ENCODE peak calls at places on chromosomes 13 and 19, in four cellular contexts. I, F, L and V are unnamed samples.
A peak's percentile ranks its signal among the peaks of the same experiment; 100 is the strongest.

GRCh38 chr13:76533251-76533650 is 353.0 kb downstream of the KCTD12 start:
- DNase-seq in I (no peak), L (no peak), F (no peak), V (no peak)

GRCh38 chr13:24539500-24540165 is 27.1 kb upstream of the PARP4 start:
- DNase-seq in L (no peak), I (no peak), F (no peak), V (no peak)

GRCh38 chr19:51138549-51138979 is 3.5 kb upstream of the SIGLEC7 start:
- DNase-seq in L (no peak), I (no peak), F (no peak), V (no peak)

GRCh38 chr13:113020323-113021080 is 51.5 kb downstream of the MCF2L start:
- DNase-seq in I (no peak), L (no peak), F (no peak), V (no peak)

GRCh38 chr13:94978516-94978915 is 266.2 kb upstream of the SOX21 start:
- DNase-seq in I (no peak), F (no peak), L (no peak), V (no peak)

GRCh38 chr13:47679391-47679790 is 321.7 kb downstream of the SUCLA2 start:
- DNase-seq in F (no peak), L (no peak), I (no peak), V (peak; percentile 34)

GRCh38 chr19:38433268-38433733 is at the start of gene RYR1:
- DNase-seq in I (peak; percentile 47), F (no peak), L (no peak), V (peak; percentile 50)

GRCh38 chr19:10797541-10798256 is 38.3 kb downstream of the TMED1 start:
- DNase-seq in L (no peak), F (no peak), I (no peak), V (no peak)

GRCh38 chr13:89136678-89137077 is 1465.5 kb downstream of the SLITRK5 start:
- DNase-seq in I (no peak), L (no peak), F (no peak), V (no peak)

GRCh38 chr19:16078311-16078758 is 2.0 kb downstream of the TPM4 start:
- DNase-seq in F (no peak), L (no peak), I (no peak), V (no peak)

GRCh38 chr19:7292352-7292949 is 1.8 kb downstream of the INSR start:
- DNase-seq in L (no peak), F (no peak), I (no peak), V (no peak)

GRCh38 chr13:102584423-102584822 is 12.4 kb upstream of the TPP2 start:
- DNase-seq in F (no peak), L (no peak), I (no peak), V (no peak)

GRCh38 chr13:48231080-48231479 is 1.9 kb upstream of the ITM2B start:
- DNase-seq in F (no peak), I (no peak), L (no peak), V (peak; percentile 32)

GRCh38 chr13:80469841-80470378 is 129.0 kb upstream of the SPRY2 start:
- DNase-seq in I (peak; percentile 25), L (no peak), F (no peak), V (peak; percentile 21)

GRCh38 chr13:71661921-71662320 is 205.1 kb downstream of the DACH1 start:
- DNase-seq in F (no peak), I (no peak), L (peak; percentile 33), V (no peak)

GRCh38 chr13:76812206-76812882 is 73.9 kb downstream of the KCTD12 start:
- DNase-seq in L (no peak), F (no peak), I (no peak), V (peak; percentile 18)

GRCh38 chr19:44677019-44677809 is 5.9 kb downstream of the CEACAM19 start:
- DNase-seq in F (no peak), L (no peak), I (no peak), V (peak; percentile 50)

GRCh38 chr19:31436121-31436776 is 87.0 kb upstream of the TSHZ3 start:
- DNase-seq in I (no peak), F (no peak), L (no peak), V (no peak)

GRCh38 chr13:51844862-51845573 is at the start of gene TMEM272:
- DNase-seq in I (peak; percentile 42), L (peak; percentile 45), F (no peak), V (peak; percentile 76)